ENCODE peak calls at places on chromosomes 12 and 14, in four cellular contexts. R is activated naive CD4-positive, alpha-beta T cell treated with anti-CD3 and anti-CD28 coated beads, Interleukin-2, amount 10 ng/mL, durations not matched to agents 7 days and 5 days; O is stimulated activated CD4-positive, alpha-beta T cell treated with anti-CD3 and anti-CD28 coated beads, TNF-alpha, amount 100 ng/mL, for 1 hour; C is HepG2. Y is an unnamed sample.

GRCh38 chr14:55701638-55702037 is 121.6 kb downstream of the KTN1 start:
- DNase-seq in R (no peak), C (no peak), O (no peak), Y (no peak)

GRCh38 chr12:12704593-12705230 is 8.7 kb upstream of the GPR19 start:
- DNase-seq in O (no peak), C (peak), R (peak), Y (no peak)

GRCh38 chr12:85755760-85756159 is 80.4 kb downstream of the RASSF9 start:
- DNase-seq in O (no peak), R (no peak), C (no peak), Y (no peak)

GRCh38 chr14:23057757-23058653 is 685 bp upstream of the CDH24 start:
- DNase-seq in O (peak), R (peak), C (peak), Y (peak)

GRCh38 chr12:52367876-52368275 is 595 bp upstream of the KRT85 start:
- DNase-seq in R (no peak), O (no peak), C (no peak), Y (no peak)

GRCh38 chr12:69068431-69068830 is 135.5 kb upstream of the CPM start:
- DNase-seq in O (no peak), R (no peak), C (peak), Y (no peak)

GRCh38 chr12:52032431-52032796 is 18.8 kb upstream of the NR4A1 start:
- DNase-seq in C (no peak), R (no peak), O (no peak), Y (no peak)

GRCh38 chr12:64826234-64826633 is 1.8 kb downstream of the TBC1D30 start:
- DNase-seq in C (no peak), O (no peak), R (peak), Y (peak)

GRCh38 chr12:115208098-115208497 is 524.1 kb upstream of the TBX3 start:
- DNase-seq in R (no peak), C (no peak), O (no peak), Y (no peak)